ENCODE peak calls at places on chromosome 4, in five cellular contexts. I is fibroblast of the aortic adventitia, J is epithelial cell of proximal tubule, G is AG10803, W is RWPE1. X is an unnamed sample.
A peak's percentile ranks its signal among the peaks of the same experiment; 100 is the strongest.

GRCh38 chr4:2792396-2792710 is 532 bp upstream of the SH3BP2 start:
- DNase-seq in I (no peak), J (no peak), G (no peak), W (no peak), X (no peak)

GRCh38 chr4:39435875-39436563 is 22.7 kb downstream of the RPL9 start:
- DNase-seq in I (peak; percentile 16), J (no peak), G (no peak), W (no peak), X (no peak)

GRCh38 chr4:139814285-139815015 is 148.8 kb downstream of the MGST2 start:
- DNase-seq in I (peak; percentile 20), J (no peak), G (peak; percentile 48), W (peak; percentile 8), X (no peak)

GRCh38 chr4:124121511-124121934 is 591.0 kb downstream of the ANKRD50 start:
- DNase-seq in I (peak; percentile 98), J (no peak), G (peak; percentile 25), W (no peak), X (no peak)

GRCh38 chr4:174406416-174406815 is 115.9 kb downstream of the HPGD start:
- DNase-seq in I (peak; percentile 40), J (no peak), G (no peak), W (no peak), X (no peak)

GRCh38 chr4:15034071-15034764 is 31.9 kb downstream of the CPEB2 start:
- DNase-seq in I (no peak), J (no peak), G (peak; percentile 42), W (peak; percentile 11), X (no peak)

GRCh38 chr4:30901781-30902479 is 181.8 kb downstream of the PCDH7 start:
- DNase-seq in I (no peak), J (peak; percentile 15), G (no peak), W (no peak), X (no peak)

GRCh38 chr4:14529653-14530052 is 472.6 kb upstream of the CPEB2 start:
- DNase-seq in I (peak; percentile 9), J (no peak), G (no peak), W (peak; percentile 0), X (no peak)

GRCh38 chr4:138297743-138298405 is 55.7 kb upstream of the SLC7A11 start:
- DNase-seq in I (no peak), J (no peak), G (no peak), W (no peak), X (no peak)

GRCh38 chr4:105719214-105719613 is 10.6 kb downstream of the GSTCD start:
- DNase-seq in I (no peak), J (no peak), G (no peak), W (no peak), X (no peak)

GRCh38 chr4:174136013-174136412 is 147.5 kb downstream of the FBXO8 start:
- DNase-seq in I (peak; percentile 64), J (no peak), G (peak; percentile 4), W (no peak), X (no peak)

GRCh38 chr4:127506283-127506682 is 126.5 kb upstream of the INTU start:
- DNase-seq in I (no peak), J (no peak), G (no peak), W (no peak), X (no peak)

GRCh38 chr4:163367651-163368050 is 24.0 kb downstream of the NPY5R start:
- DNase-seq in I (no peak), J (no peak), G (no peak), W (no peak), X (no peak)

GRCh38 chr4:122901621-122902020 is 20.8 kb downstream of the NUDT6 start:
- DNase-seq in I (peak; percentile 50), J (no peak), G (no peak), W (no peak), X (no peak)

GRCh38 chr4:10625130-10625529 is 59.4 kb downstream of the CLNK start:
- DNase-seq in I (no peak), J (no peak), G (no peak), W (no peak), X (no peak)

GRCh38 chr4:153467154-153467896 is 1.2 kb downstream of the TMEM131L start:
- DNase-seq in I (no peak), J (no peak), G (no peak), W (peak; percentile 25), X (no peak)

GRCh38 chr4:94559351-94559806 is 107.6 kb downstream of the PDLIM5 start:
- DNase-seq in I (peak; percentile 69), J (no peak), G (peak; percentile 56), W (peak; percentile 6), X (no peak)

GRCh38 chr4:183201331-183201730 is 102.3 kb downstream of the WWC2 start:
- DNase-seq in I (peak; percentile 55), J (no peak), G (peak; percentile 54), W (peak; percentile 79), X (no peak)

GRCh38 chr4:122073615-122074014 is 78.5 kb upstream of the BLTP1 start:
- DNase-seq in I (no peak), J (no peak), G (no peak), W (no peak), X (no peak)

GRCh38 chr4:85740431-85740861 is 265.5 kb downstream of the ARHGAP24 start:
- DNase-seq in I (peak; percentile 55), J (no peak), G (no peak), W (no peak), X (no peak)

GRCh38 chr4:3320361-3321023 is 27.7 kb downstream of the RGS12 start:
- DNase-seq in I (no peak), J (no peak), G (no peak), W (no peak), X (no peak)

GRCh38 chr4:168743576-168743975 is 246.7 kb downstream of the PALLD start:
- DNase-seq in I (no peak), J (no peak), G (peak; percentile 36), W (no peak), X (no peak)

GRCh38 chr4:26717332-26717731 is 133.4 kb downstream of the TBC1D19 start:
- DNase-seq in I (peak; percentile 75), J (no peak), G (peak; percentile 81), W (peak; percentile 28), X (no peak)

GRCh38 chr4:150884625-150885024 is 130.5 kb downstream of the LRBA start:
- DNase-seq in I (no peak), J (no peak), G (no peak), W (no peak), X (no peak)

GRCh38 chr4:127251423-127251822 is 381.3 kb upstream of the INTU start:
- DNase-seq in I (peak; percentile 5), J (no peak), G (peak; percentile 54), W (no peak), X (no peak)

GRCh38 chr4:6308890-6309643 is 39.4 kb downstream of the WFS1 start:
- DNase-seq in I (no peak), J (no peak), G (no peak), W (no peak), X (no peak)

GRCh38 chr4:70948665-70949284 is 44.7 kb upstream of the DCK start:
- DNase-seq in I (no peak), J (no peak), G (no peak), W (no peak), X (no peak)

GRCh38 chr4:32462944-32463343 is 1742.8 kb downstream of the PCDH7 start:
- DNase-seq in I (peak; percentile 19), J (no peak), G (peak; percentile 4), W (peak; percentile 2), X (no peak)

GRCh38 chr4:167956676-167957075 is 135.7 kb upstream of the ANXA10 start:
- DNase-seq in I (peak; percentile 56), J (no peak), G (no peak), W (peak; percentile 3), X (no peak)

GRCh38 chr4:76753814-76754213 is 144.1 kb downstream of the SOWAHB start:
- DNase-seq in I (peak; percentile 77), J (peak; percentile 80), G (peak; percentile 96), W (no peak), X (no peak)

GRCh38 chr4:154126276-154126675 is 337.4 kb upstream of the SFRP2 start:
- DNase-seq in I (no peak), J (no peak), G (peak; percentile 8), W (no peak), X (no peak)

GRCh38 chr4:166274136-166274761 is 401.2 kb downstream of the TLL1 start:
- DNase-seq in I (no peak), J (no peak), G (no peak), W (no peak), X (no peak)

GRCh38 chr4:67460574-67460973 is 84.7 kb downstream of the CENPC start:
- DNase-seq in I (no peak), J (no peak), G (peak; percentile 55), W (no peak), X (no peak)
- TF ChIP-seq CTCF in I (no peak), J (no peak), G (no peak), W (no peak), X (no peak)

GRCh38 chr4:176358083-176358469 is 38.3 kb downstream of the SPCS3 start:
- DNase-seq in I (no peak), J (no peak), G (no peak), W (no peak), X (no peak)
- TF ChIP-seq CTCF in I (no peak), J (no peak), G (no peak), W (no peak), X (no peak)

GRCh38 chr4:86818845-86819244 is 30.3 kb downstream of the SLC10A6 start:
- DNase-seq in I (no peak), J (no peak), G (no peak), W (no peak), X (no peak)
- TF ChIP-seq CTCF in I (no peak), J (peak; percentile 39), G (no peak), W (no peak), X (no peak)

DNA sequence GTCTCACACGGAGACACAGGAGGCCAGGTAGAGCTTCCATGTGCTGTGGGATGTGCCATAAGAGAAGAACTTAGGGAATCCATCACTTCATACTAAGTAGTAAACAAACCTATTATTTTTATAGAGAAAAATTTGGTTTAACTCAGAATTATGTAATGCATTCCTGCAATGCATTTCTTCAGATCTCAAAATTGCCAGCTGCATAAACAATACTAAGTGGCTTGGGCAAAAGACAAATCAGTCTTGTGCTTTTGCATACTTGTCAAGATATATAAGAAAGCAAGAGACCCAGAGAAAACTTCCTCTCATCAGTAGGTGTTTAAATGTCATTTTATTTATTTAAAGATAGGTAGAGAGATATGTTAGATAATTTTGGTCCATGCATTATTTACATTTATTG is 382.1 kb upstream of the CTSO start:
- DNase-seq in I (no peak), J (no peak), G (peak; percentile 33), W (no peak), X (no peak)
- TF ChIP-seq CTCF in I (no peak), J (no peak), G (no peak), W (no peak), X (no peak)

DNA sequence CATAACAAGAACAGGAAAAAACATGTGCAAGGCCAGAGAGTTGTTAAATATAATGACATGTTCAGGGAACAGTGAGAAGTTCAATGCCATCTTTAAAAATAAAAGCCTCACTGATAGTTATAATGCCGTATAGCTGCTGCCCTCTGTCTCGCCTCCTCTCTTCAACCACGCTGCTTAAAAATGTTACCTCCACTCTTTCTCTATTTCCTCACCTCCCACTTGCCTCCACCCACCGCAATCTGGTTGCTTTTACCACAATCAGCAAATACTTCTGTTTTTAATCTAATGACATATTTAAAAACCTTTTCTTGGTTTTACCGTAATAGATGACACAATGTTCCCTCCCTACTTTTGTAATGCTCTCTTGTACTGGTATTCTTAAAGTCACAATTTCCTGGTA is 66.0 kb downstream of the GABRA2 start:
- DNase-seq in I (no peak), J (no peak), G (no peak), W (no peak), X (no peak)
- TF ChIP-seq CTCF in I (no peak), J (no peak), G (no peak), W (no peak), X (no peak)

GRCh38 chr4:176569301-176569700 is 223.4 kb downstream of the VEGFC start:
- DNase-seq in I (no peak), J (no peak), G (no peak), W (no peak), X (no peak)
- TF ChIP-seq CTCF in I (peak; percentile 7), J (peak; percentile 35), G (peak; percentile 29), W (no peak), X (no peak)

GRCh38 chr4:23368081-23368697 is 521.7 kb downstream of the PPARGC1A start:
- DNase-seq in I (no peak), J (no peak), G (no peak), W (no peak), X (no peak)
- TF ChIP-seq CTCF in I (peak; percentile 10), J (peak; percentile 69), G (peak; percentile 13), W (no peak), X (no peak)

X was measured in omental fat pad.